ENCODE peak calls at places on chromosome 20, in four cellular contexts. A is stomach, K is upper lobe of left lung, L is ovary. G is an unnamed sample.

GRCh38 chr20:42118409-42119125 is 500.4 kb upstream of the CHD6 start:
- DNase-seq in K (no peak), L (no peak), A (no peak), G (no peak)

GRCh38 chr20:39004508-39004907 is 42.4 kb downstream of the DHX35 start:
- DNase-seq in L (no peak), K (peak), A (peak), G (peak)

GRCh38 chr20:58048096-58048702 is 180.3 kb downstream of the ANKRD60 start:
- DNase-seq in K (no peak), L (peak), A (no peak), G (no peak)

GRCh38 chr20:3863317-3863716 is 16.7 kb downstream of the MAVS start:
- DNase-seq in K (no peak), L (no peak), A (no peak), G (no peak)

GRCh38 chr20:37297066-37297736 is 7.7 kb downstream of the MANBAL start:
- DNase-seq in A (no peak), K (no peak), L (no peak), G (no peak)

GRCh38 chr20:34015401-34016335 is 22.0 kb downstream of the RALY start:
- DNase-seq in K (no peak), A (no peak), L (no peak), G (no peak)

GRCh38 chr20:47669489-47669888 is 115.8 kb downstream of the SULF2 start:
- DNase-seq in K (no peak), A (no peak), L (no peak), G (no peak)

GRCh38 chr20:56733967-56734366 is 104.9 kb downstream of the TFAP2C start:
- DNase-seq in K (no peak), A (no peak), L (no peak), G (no peak)

GRCh38 chr20:32444474-32445220 is 86.5 kb downstream of the ASXL1 start:
- DNase-seq in K (peak), L (no peak), A (peak), G (peak)

GRCh38 chr20:31663838-31664695 is 26.4 kb downstream of the COX4I2 start:
- DNase-seq in L (no peak), K (peak), A (peak), G (peak)

GRCh38 chr20:23449400-23449799 is 3.3 kb downstream of the CST11 start:
- DNase-seq in A (no peak), L (no peak), K (no peak), G (no peak)

GRCh38 chr20:52889225-52889624 is 82.9 kb upstream of the TSHZ2 start:
- DNase-seq in A (no peak), K (no peak), L (no peak), G (no peak)

GRCh38 chr20:62179162-62179504 is 3.7 kb upstream of the MTG2 start:
- DNase-seq in K (no peak), A (no peak), L (no peak), G (no peak)

GRCh38 chr20:59042151-59042795 is at the start of gene PRELID3B:
- DNase-seq in A (no peak), L (no peak), K (no peak), G (peak)

GRCh38 chr20:56439784-56440291 is 27.8 kb downstream of the CASS4 start:
- DNase-seq in L (peak), K (peak), A (peak), G (peak)

GRCh38 chr20:39289316-39289715 is 327.2 kb downstream of the DHX35 start:
- DNase-seq in L (no peak), A (no peak), K (no peak), G (no peak)

GRCh38 chr20:4076033-4076432 is 60.7 kb upstream of the RNF24 start:
- DNase-seq in L (no peak), A (no peak), K (no peak), G (no peak)

GRCh38 chr20:8303651-8304050 is 171.6 kb downstream of the PLCB1 start:
- DNase-seq in K (no peak), A (no peak), L (no peak), G (no peak)

GRCh38 chr20:8155229-8155628 is 23.2 kb downstream of the PLCB1 start:
- DNase-seq in A (no peak), K (no peak), L (no peak), G (no peak)

GRCh38 chr20:36936341-36936740 is 15.2 kb downstream of the SAMHD1 start:
- DNase-seq in K (no peak), A (no peak), L (no peak), G (no peak)

GRCh38 chr20:15643713-15644112 is 929.5 kb downstream of the KIF16B start:
- DNase-seq in L (no peak), K (no peak), A (no peak), G (no peak)

DNA sequence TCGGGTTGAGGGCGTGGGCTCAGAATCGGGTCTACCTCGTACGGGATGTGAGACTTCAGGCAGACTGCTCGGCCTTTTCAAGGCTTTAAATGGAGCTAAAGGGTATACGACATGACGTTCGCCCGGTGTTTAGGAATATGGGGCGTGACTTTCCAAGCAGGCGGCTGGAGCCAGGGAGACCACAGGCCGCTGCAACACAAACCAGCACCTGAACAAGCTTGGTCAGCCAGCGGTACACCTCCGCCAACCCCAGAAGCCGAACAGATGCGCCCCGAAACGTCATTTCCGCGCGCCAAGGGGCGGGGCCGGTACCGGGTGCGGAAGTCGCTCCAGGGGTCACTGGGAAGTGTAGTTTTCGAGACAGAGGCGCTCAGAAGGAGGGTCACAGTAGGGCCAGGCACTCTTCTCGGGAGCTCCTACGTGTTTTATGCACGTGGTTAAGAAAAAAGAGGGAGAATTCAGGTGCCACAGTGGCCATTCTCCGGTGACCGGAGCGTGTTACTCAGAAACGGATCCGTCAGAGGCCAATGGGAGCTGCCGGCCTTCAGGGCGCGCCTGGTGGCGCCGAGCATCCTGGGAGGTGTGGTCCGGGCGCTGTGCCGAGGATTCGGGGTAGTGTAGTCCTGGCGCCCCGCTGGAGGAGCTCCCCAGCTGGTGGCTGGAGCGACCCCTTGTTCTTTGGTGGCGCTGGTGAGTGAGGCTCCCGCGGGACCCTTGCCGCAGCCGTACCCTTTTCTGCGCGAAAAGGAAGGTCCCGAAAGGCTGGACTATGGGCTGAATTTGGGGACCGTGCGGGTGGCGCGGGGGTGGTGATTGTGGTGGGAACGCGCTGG is at the start of gene ZNF133:
- DNase-seq in K (peak), L (peak), A (peak), G (peak)
- TF ChIP-seq EP300 in K (no peak), L (no peak), A (no peak), G (no peak)

GRCh38 chr20:2086177-2086979 is 15.2 kb upstream of the STK35 start:
- DNase-seq in K (no peak), L (no peak), A (no peak), G (no peak)
- TF ChIP-seq CTCF in K (no peak), L (no peak), A (no peak), G (no peak)

DNA sequence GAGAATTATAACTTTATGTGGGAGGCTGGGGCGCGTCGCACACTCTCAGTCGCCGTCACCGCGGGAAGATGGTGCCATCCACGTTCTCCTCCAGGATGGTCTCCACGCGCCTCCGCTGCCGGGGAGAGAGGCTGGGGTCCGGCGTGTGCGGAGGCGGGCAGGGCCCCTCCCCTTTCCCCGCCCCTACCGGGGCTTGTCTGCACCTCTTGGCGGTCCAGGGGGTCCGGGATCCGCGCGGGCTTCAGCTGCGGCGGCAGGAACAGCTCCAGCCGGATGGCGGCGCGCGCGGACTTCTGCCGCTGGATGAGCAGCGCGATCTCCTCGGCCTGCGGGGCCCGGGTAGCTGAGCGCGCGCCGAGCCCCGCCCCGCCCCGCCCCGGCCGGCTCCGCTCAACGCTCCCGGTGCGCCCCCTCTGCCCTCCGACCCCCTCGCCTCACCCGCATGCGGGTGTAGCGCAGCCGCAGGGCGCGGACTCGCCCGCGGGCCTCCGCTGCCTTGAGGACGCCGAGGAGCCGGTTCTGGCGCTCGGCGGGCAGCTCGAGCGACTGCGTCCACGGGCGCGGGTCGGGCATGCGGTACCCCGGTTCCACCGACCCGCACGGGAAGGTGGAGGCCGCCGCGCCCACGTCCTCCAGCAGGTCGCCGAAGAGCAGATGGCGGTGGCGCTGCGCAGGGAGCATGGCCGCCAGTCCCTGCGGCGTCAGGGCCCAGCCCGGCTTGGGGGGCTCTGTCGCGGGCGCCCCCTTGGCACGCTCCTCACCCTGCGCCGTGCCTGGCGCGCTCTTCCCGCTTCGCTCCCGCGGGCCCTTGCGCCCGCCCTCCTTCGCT is 604 bp downstream of the LKAAEAR1 start:
- DNase-seq in L (peak), A (peak), K (peak), G (peak)
- TF ChIP-seq EP300 in L (no peak), A (no peak), K (no peak), G (no peak)

DNA sequence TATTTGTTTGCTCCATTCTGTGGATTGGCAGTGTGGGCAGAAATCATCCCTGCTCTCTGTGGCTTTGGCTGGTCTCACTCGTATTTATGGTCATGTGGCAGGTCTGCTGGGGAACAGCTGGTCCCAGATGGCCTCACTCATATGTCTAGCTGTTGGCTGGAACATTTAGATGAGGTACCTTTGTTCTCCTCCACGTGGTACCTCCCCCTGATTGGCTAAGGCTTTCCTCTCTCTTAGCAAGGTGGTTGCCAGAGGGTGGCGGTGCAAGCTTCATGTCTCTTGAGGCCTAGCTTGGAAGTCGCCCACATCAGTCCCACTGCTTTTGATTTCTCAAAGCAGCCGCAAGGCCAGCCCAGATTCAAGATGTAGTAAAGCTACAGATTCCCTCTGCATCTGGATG is 348.5 kb upstream of the BTBD3 start:
- DNase-seq in L (no peak), K (no peak), A (no peak), G (no peak)
- TF ChIP-seq CTCF in L (no peak), K (no peak), A (no peak), G (no peak)

GRCh38 chr20:54173653-54174451 is at the start of gene CYP24A1:
- DNase-seq in A (peak), L (no peak), K (peak), G (peak)
- TF ChIP-seq EP300 in A (no peak), L (no peak), K (no peak), G (no peak)

GRCh38 chr20:45300961-45301360 is 5.7 kb upstream of the RBPJL start:
- DNase-seq in L (no peak), K (no peak), A (no peak), G (no peak)
- TF ChIP-seq CTCF in L (no peak), K (no peak), A (no peak), G (peak)

DNA sequence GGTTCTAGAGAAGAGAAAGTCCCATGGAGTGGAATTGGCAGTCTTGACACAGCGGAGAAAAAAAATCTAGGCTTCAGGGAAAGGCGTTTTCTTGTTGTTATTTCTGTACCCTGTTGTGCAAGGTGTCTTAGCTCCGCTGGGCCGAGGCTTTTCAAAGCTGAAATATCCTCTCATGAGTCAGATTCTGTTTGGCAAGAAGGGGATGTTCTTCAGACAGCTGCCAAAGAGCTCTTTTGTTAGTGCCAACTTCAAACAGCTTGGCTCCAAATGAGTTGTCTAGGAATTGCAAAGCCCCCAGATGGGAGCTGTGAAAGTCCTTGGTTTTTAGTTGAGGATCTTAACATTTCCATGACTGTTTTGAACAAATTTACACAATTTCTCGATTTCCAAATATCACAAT is 45.6 kb downstream of the LRRN4 start:
- DNase-seq in K (peak), L (peak), A (peak), G (peak)
- TF ChIP-seq EP300 in K (peak), L (peak), A (no peak), G (no peak)

DNA sequence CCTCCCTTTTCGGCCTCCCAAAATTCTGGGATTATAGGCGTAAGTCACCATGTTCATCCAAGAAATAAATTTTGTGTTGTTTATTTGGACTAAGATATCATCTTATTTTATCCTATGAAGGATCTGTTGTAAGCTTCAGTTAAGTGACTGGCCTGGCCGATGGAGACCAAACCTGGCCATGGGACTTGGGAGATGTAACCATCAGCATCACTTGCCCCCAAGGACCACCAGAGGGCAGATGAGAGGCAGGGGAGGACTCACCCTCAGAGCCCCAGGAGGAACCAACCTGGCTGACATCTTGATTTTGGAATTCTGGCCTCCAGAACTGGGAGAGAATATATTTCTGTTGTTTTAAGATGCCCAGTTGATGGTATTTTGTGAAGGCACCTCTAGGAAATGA is 266.7 kb downstream of the CDH26 start:
- DNase-seq in K (no peak), L (no peak), A (no peak), G (no peak)
- TF ChIP-seq CTCF in K (no peak), L (no peak), A (no peak), G (no peak)

GRCh38 chr20:24746351-24746685 is 202.8 kb upstream of the CST7 start:
- DNase-seq in K (peak), L (no peak), A (peak), G (peak)
- TF ChIP-seq EP300 in K (no peak), L (no peak), A (no peak), G (no peak)

G was measured in transverse colon.